ENCODE peak calls at places on chromosomes 4 and X, in seven cellular contexts. One of them, this sample, is unnamed.

GRCh38 chrX:7147431-7147977 is at the start of gene STS:
- DNase-seq in HCT116: no peak
- DNase-seq in SK-N-SH: peak; percentile 39
- DNase-seq in GM12878: no peak
- DNase-seq in GM23338: peak; percentile 29
- DNase-seq in K562: peak; percentile 48
- DNase-seq in A549: no peak
- DNase-seq in this sample: no peak

GRCh38 chrX:110795645-110796510 is at the start of gene CHRDL1:
- DNase-seq in HCT116: no peak
- DNase-seq in SK-N-SH: peak; percentile 75
- DNase-seq in A549: peak; percentile 2
- DNase-seq in K562: no peak
- DNase-seq in GM23338: peak; percentile 60
- DNase-seq in GM12878: no peak
- DNase-seq in this sample: no peak

GRCh38 chrX:21747523-21747922 is 10.4 kb downstream of the SMPX start:
- DNase-seq in K562: no peak
- DNase-seq in HCT116: no peak
- DNase-seq in GM23338: peak; percentile 26
- DNase-seq in GM12878: no peak
- DNase-seq in SK-N-SH: no peak
- DNase-seq in A549: no peak
- DNase-seq in this sample: no peak

GRCh38 chr4:128604840-128605239 is 204.7 kb upstream of the JADE1 start:
- DNase-seq in GM12878: no peak
- DNase-seq in A549: no peak
- DNase-seq in K562: peak; percentile 28
- DNase-seq in SK-N-SH: no peak
- DNase-seq in GM23338: no peak
- DNase-seq in HCT116: no peak
- DNase-seq in this sample: no peak

GRCh38 chr4:140223056-140223810 is 69.2 kb upstream of the MAML3 start:
- DNase-seq in GM23338: no peak
- DNase-seq in K562: no peak
- DNase-seq in SK-N-SH: no peak
- DNase-seq in HCT116: peak; percentile 8
- DNase-seq in GM12878: no peak
- DNase-seq in A549: no peak
- DNase-seq in this sample: no peak

GRCh38 chr4:6751611-6752485 is 30.7 kb upstream of the KIAA0232 start:
- DNase-seq in SK-N-SH: no peak
- DNase-seq in K562: peak; percentile 40
- DNase-seq in HCT116: no peak
- DNase-seq in A549: no peak
- DNase-seq in GM23338: no peak
- DNase-seq in GM12878: no peak
- DNase-seq in this sample: no peak

GRCh38 chrX:120269379-120270035 is 18.9 kb downstream of the ZBTB33 start:
- DNase-seq in SK-N-SH: no peak
- DNase-seq in A549: no peak
- DNase-seq in HCT116: no peak
- DNase-seq in K562: no peak
- DNase-seq in GM12878: no peak
- DNase-seq in GM23338: no peak
- DNase-seq in this sample: no peak

GRCh38 chr4:81084624-81085023 is 54.1 kb downstream of the BMP3 start:
- DNase-seq in SK-N-SH: no peak
- DNase-seq in A549: no peak
- DNase-seq in GM12878: no peak
- DNase-seq in K562: no peak
- DNase-seq in GM23338: no peak
- DNase-seq in HCT116: no peak
- DNase-seq in this sample: no peak

GRCh38 chr4:112274959-112275358 is 10.7 kb downstream of the TIFA start:
- DNase-seq in A549: no peak
- DNase-seq in SK-N-SH: no peak
- DNase-seq in K562: no peak
- DNase-seq in HCT116: no peak
- DNase-seq in GM23338: no peak
- DNase-seq in GM12878: no peak
- DNase-seq in this sample: no peak

DNA sequence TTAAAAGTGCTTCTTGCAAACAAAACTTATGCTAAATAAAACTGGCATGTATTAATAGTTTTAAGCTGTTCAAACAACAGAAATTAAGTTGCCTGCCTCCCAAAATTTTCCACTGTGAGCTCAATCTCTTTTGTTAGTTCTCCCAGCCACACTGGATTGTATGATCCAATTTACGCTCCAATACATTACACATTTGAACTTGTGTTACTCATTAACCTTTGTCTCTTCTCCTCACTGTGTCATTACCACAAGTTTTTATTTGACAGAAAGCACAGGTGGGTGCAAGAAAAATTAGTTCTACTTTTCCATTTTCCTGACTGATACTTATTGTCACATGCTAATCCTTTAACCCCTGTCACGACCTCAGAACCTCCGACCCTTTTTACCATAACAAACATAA is 55.5 kb downstream of the SHISA3 start:
- DNase-seq in HCT116: no peak
- DNase-seq in GM23338: no peak
- DNase-seq in K562: no peak
- DNase-seq in GM12878: no peak
- DNase-seq in A549: no peak
- DNase-seq in SK-N-SH: no peak
- DNase-seq in this sample: no peak
- TF ChIP-seq REST in HCT116: no peak
- TF ChIP-seq REST in GM23338: no peak
- TF ChIP-seq REST in K562: no peak
- TF ChIP-seq REST in GM12878: no peak
- TF ChIP-seq REST in A549: no peak
- TF ChIP-seq REST in SK-N-SH: no peak
- TF ChIP-seq REST in this sample: no peak

DNA sequence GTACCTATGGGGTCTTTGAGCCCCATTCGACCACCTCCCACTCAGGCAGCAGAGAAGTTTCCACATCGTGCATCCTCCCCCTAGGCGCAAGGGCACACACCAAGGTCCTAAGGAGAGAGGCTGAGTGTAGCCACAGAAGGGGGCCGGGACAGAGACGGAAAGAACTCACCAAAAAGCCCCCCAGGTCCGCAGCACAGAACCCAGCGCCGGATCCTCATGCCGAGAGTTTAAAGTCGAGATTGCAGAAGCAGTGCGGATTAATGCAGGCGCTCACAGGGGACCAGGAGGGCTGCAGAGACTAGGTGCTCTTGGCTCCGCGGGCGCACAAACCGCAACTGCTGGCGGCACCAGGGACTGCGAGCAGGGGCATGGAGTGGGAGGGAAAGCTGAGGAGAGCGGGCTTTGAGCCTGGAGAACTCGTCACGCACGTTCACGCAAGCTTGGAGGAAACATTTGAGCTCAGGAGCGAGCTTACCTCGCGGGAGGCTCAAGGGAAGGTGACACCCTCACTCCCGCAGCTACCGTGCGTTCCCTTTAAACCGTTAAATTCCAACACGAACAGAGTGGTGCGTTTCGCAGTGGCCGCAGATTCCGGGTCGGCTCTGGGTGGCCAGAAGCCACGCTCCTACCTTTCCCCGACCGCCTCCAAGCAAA is 8.5 kb downstream of the NKX3-2 start:
- DNase-seq in HCT116: no peak
- DNase-seq in K562: no peak
- DNase-seq in SK-N-SH: peak; percentile 52
- DNase-seq in GM23338: peak; percentile 70
- DNase-seq in A549: no peak
- DNase-seq in GM12878: no peak
- DNase-seq in this sample: no peak
- TF ChIP-seq REST in HCT116: no peak
- TF ChIP-seq REST in K562: no peak
- TF ChIP-seq REST in SK-N-SH: no peak
- TF ChIP-seq REST in GM23338: no peak
- TF ChIP-seq REST in A549: no peak
- TF ChIP-seq REST in GM12878: no peak
- TF ChIP-seq REST in this sample: no peak

GRCh38 chrX:115559672-115560071 is 1.3 kb upstream of the PLS3 start:
- DNase-seq in GM23338: no peak
- DNase-seq in K562: no peak
- DNase-seq in HCT116: no peak
- DNase-seq in SK-N-SH: no peak
- DNase-seq in GM12878: no peak
- DNase-seq in A549: peak; percentile 40
- DNase-seq in this sample: peak; percentile 70

GRCh38 chrX:115560978-115561604 is at the start of gene PLS3:
- DNase-seq in K562: no peak
- DNase-seq in GM12878: no peak
- DNase-seq in SK-N-SH: peak; percentile 85
- DNase-seq in A549: peak; percentile 89
- DNase-seq in GM23338: peak; percentile 87
- DNase-seq in HCT116: peak; percentile 77
- DNase-seq in this sample: peak; percentile 77

GRCh38 chrX:115562492-115562872 is 1.5 kb downstream of the PLS3 start:
- DNase-seq in K562: no peak
- DNase-seq in A549: peak; percentile 19
- DNase-seq in HCT116: no peak
- DNase-seq in GM23338: peak; percentile 47
- DNase-seq in GM12878: no peak
- DNase-seq in SK-N-SH: no peak
- DNase-seq in this sample: peak; percentile 13

GRCh38 chrX:115561605-115562491 is 874 bp downstream of the PLS3 start:
- DNase-seq in K562: no peak
- DNase-seq in HCT116: no peak
- DNase-seq in A549: peak; percentile 33
- DNase-seq in GM12878: no peak
- DNase-seq in GM23338: peak; percentile 41
- DNase-seq in SK-N-SH: peak; percentile 77
- DNase-seq in this sample: peak; percentile 4

GRCh38 chrX:115560211-115560977 is 580 bp upstream of the PLS3 start:
- DNase-seq in HCT116: peak; percentile 48
- DNase-seq in GM12878: no peak
- DNase-seq in SK-N-SH: no peak
- DNase-seq in GM23338: no peak
- DNase-seq in A549: peak; percentile 60
- DNase-seq in K562: no peak
- DNase-seq in this sample: peak; percentile 63
- TF ChIP-seq REST in HCT116: no peak
- TF ChIP-seq REST in GM12878: no peak
- TF ChIP-seq REST in SK-N-SH: no peak
- TF ChIP-seq REST in GM23338: no peak
- TF ChIP-seq REST in A549: no peak
- TF ChIP-seq REST in K562: no peak
- TF ChIP-seq REST in this sample: no peak

GRCh38 chrX:153972368-153973126 is at the start of gene TMEM187:
- DNase-seq in GM23338: peak; percentile 89
- DNase-seq in SK-N-SH: peak; percentile 95
- DNase-seq in K562: peak; percentile 96
- DNase-seq in HCT116: peak; percentile 76
- DNase-seq in A549: peak; percentile 89
- DNase-seq in GM12878: peak; percentile 75
- DNase-seq in this sample: peak; percentile 84

GRCh38 chrX:153971632-153972367 is at the start of gene HCFC1:
- DNase-seq in GM12878: peak; percentile 64
- DNase-seq in A549: peak; percentile 66
- DNase-seq in K562: peak; percentile 93
- DNase-seq in GM23338: peak; percentile 86
- DNase-seq in HCT116: peak; percentile 69
- DNase-seq in SK-N-SH: peak; percentile 90
- DNase-seq in this sample: peak; percentile 75

GRCh38 chrX:153969904-153970397 is 1.7 kb downstream of the HCFC1 start:
- DNase-seq in HCT116: no peak
- DNase-seq in A549: no peak
- DNase-seq in GM23338: no peak
- DNase-seq in GM12878: no peak
- DNase-seq in K562: peak; percentile 63
- DNase-seq in SK-N-SH: peak; percentile 59
- DNase-seq in this sample: no peak

GRCh38 chrX:153970398-153971123 is 1.1 kb downstream of the HCFC1 start:
- DNase-seq in A549: no peak
- DNase-seq in HCT116: no peak
- DNase-seq in GM12878: no peak
- DNase-seq in GM23338: peak; percentile 63
- DNase-seq in K562: peak; percentile 87
- DNase-seq in SK-N-SH: peak; percentile 77
- DNase-seq in this sample: peak; percentile 29

GRCh38 chrX:153971124-153971631 is 440 bp downstream of the HCFC1 start:
- DNase-seq in SK-N-SH: peak; percentile 93
- DNase-seq in A549: peak; percentile 75
- DNase-seq in GM12878: peak; percentile 65
- DNase-seq in K562: peak; percentile 90
- DNase-seq in HCT116: peak; percentile 60
- DNase-seq in GM23338: peak; percentile 72
- DNase-seq in this sample: peak; percentile 65
- TF ChIP-seq REST in SK-N-SH: no peak
- TF ChIP-seq REST in A549: no peak
- TF ChIP-seq REST in GM12878: no peak
- TF ChIP-seq REST in K562: no peak
- TF ChIP-seq REST in HCT116: no peak
- TF ChIP-seq REST in GM23338: no peak
- TF ChIP-seq REST in this sample: no peak

DNA sequence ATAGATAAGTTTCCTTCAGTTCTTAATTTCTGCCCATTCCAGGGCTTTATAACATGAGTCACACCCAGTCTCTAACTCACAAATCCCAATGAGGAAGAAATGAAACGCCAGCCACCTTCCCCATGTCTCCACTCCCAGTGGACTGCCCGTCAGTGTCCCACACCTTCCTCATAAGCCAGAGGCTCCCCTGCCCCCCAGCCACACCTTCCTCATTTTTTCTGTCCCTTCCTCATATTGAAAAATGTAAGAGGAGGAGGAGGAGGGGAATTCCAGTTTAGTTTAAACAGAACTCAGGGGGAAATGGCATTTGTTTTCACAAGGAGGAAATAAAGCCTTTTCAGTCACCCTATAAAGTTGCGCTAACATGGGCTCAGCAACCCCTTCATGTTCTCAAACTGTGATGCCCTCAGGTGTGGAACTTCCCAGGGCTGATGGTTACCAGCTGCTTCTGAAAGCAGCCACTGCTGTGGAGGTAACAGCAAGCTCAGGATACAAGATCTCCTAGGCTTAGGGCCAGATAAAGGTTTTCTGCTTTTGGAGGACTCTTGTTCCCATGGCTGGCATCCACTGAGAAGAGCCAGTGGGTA is 97.8 kb downstream of the PARM1 start:
- DNase-seq in GM12878: peak; percentile 16
- DNase-seq in K562: no peak
- DNase-seq in A549: no peak
- DNase-seq in HCT116: no peak
- DNase-seq in GM23338: no peak
- DNase-seq in SK-N-SH: no peak
- DNase-seq in this sample: no peak
- TF ChIP-seq REST in GM12878: no peak
- TF ChIP-seq REST in K562: no peak
- TF ChIP-seq REST in A549: no peak
- TF ChIP-seq REST in HCT116: no peak
- TF ChIP-seq REST in GM23338: no peak
- TF ChIP-seq REST in SK-N-SH: no peak
- TF ChIP-seq REST in this sample: no peak

DNA sequence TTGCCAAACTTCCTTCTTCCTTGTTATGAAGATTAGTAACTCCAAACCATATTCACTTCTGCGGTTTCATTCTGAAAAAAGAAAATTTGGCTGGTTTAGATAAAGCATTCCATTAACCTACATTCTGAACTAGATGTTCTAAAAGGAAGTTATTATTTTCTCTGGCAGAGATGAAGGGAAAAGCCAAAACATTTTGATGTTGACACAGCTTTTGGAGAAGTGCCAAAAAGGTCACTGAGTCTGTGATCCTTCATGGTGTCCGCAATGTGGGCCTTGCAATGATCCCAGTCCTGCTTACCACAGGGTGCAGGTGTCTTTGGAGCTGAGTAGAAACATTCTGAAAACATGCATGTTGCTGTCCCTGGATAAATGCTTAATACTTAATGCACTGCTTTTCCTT is 36.0 kb downstream of the CXCL8 start:
- DNase-seq in HCT116: no peak
- DNase-seq in K562: peak; percentile 65
- DNase-seq in GM12878: no peak
- DNase-seq in SK-N-SH: no peak
- DNase-seq in GM23338: no peak
- DNase-seq in A549: no peak
- DNase-seq in this sample: peak; percentile 16
- TF ChIP-seq REST in HCT116: no peak
- TF ChIP-seq REST in K562: no peak
- TF ChIP-seq REST in GM12878: no peak
- TF ChIP-seq REST in SK-N-SH: no peak
- TF ChIP-seq REST in GM23338: no peak
- TF ChIP-seq REST in A549: no peak
- TF ChIP-seq REST in this sample: no peak